ENCODE peak calls at places on chromosomes 1 and 21, in six cellular contexts. P is NCI-H1436, F is left colon, Z is EH, E is tibial artery, A is mesothelial cell of epicardium. I is an unnamed sample.

GRCh38 chr1:201488817-201489581 is 17.9 kb downstream of the CSRP1 start:
- DNase-seq in Z (peak; percentile 99), P (no peak), A (no peak), E (peak; percentile 83), F (peak; percentile 45), I (no peak)

GRCh38 chr1:84497631-84498278 is 8.4 kb upstream of the SPATA1 start:
- DNase-seq in F (no peak), P (no peak), E (no peak), Z (no peak), A (no peak), I (no peak)

GRCh38 chr21:27681841-27682240 is 715.0 kb upstream of the ADAMTS5 start:
- DNase-seq in P (no peak), A (no peak), Z (peak; percentile 34), E (no peak), F (no peak), I (no peak)

GRCh38 chr1:209398330-209398991 is 185.1 kb upstream of the CAMK1G start:
- DNase-seq in Z (peak; percentile 95), A (peak; percentile 43), E (peak; percentile 26), P (no peak), F (no peak), I (no peak)

GRCh38 chr1:178908358-178908757 is 37.5 kb upstream of the ANGPTL1 start:
- DNase-seq in A (no peak), Z (peak; percentile 89), E (no peak), F (no peak), P (no peak), I (no peak)

GRCh38 chr1:116553386-116554115 is 17.3 kb downstream of the CD58 start:
- DNase-seq in P (no peak), E (no peak), F (no peak), Z (no peak), A (no peak), I (no peak)

GRCh38 chr1:111471012-111471411 is 2.8 kb upstream of the C1orf162 start:
- DNase-seq in E (peak; percentile 69), A (no peak), P (no peak), F (peak; percentile 35), Z (no peak), I (no peak)

GRCh38 chr1:164914208-164914607 is 355.2 kb downstream of the PBX1 start:
- DNase-seq in P (no peak), Z (peak; percentile 35), F (no peak), E (no peak), A (no peak), I (no peak)

GRCh38 chr1:114272593-114272992 is 118.9 kb upstream of the SYT6 start:
- DNase-seq in P (no peak), F (no peak), A (no peak), Z (no peak), E (no peak), I (no peak)

GRCh38 chr1:35768350-35769187 is 1.2 kb downstream of the CLSPN start:
- DNase-seq in A (no peak), Z (peak; percentile 22), P (no peak), E (no peak), F (no peak), I (no peak)

GRCh38 chr21:43775190-43775589 is 918 bp downstream of the CSTB start:
- DNase-seq in A (no peak), E (no peak), P (no peak), F (no peak), Z (no peak), I (no peak)

GRCh38 chr1:6273380-6273891 is 12.5 kb upstream of the GPR153 start:
- DNase-seq in E (no peak), P (peak; percentile 35), Z (peak; percentile 81), A (no peak), F (no peak), I (no peak)

GRCh38 chr1:94919241-94920030 is 7.5 kb downstream of the CNN3 start:
- DNase-seq in F (peak; percentile 44), E (no peak), A (no peak), Z (no peak), P (no peak), I (no peak)

GRCh38 chr1:22325531-22326371 is 125.9 kb upstream of the ZBTB40 start:
- DNase-seq in A (peak; percentile 37), F (no peak), P (no peak), E (no peak), Z (no peak), I (no peak)

GRCh38 chr1:218996362-218996761 is 177.3 kb upstream of the LYPLAL1 start:
- DNase-seq in Z (peak; percentile 5), A (no peak), F (no peak), P (no peak), E (no peak), I (no peak)

GRCh38 chr1:225476538-225476988 is 48.7 kb upstream of the LBR start:
- DNase-seq in E (no peak), P (no peak), A (no peak), Z (no peak), F (no peak), I (no peak)

GRCh38 chr21:25107708-25108107 is 499.6 kb downstream of the MRPL39 start:
- DNase-seq in Z (peak; percentile 65), P (no peak), E (no peak), A (no peak), F (no peak), I (peak; percentile 7)

GRCh38 chr1:203167026-203167912 is 8.4 kb downstream of the MYBPH start:
- DNase-seq in Z (no peak), E (no peak), A (no peak), P (no peak), F (no peak), I (no peak)

GRCh38 chr1:230327892-230328284 is 98.2 kb downstream of the PGBD5 start:
- DNase-seq in F (no peak), P (no peak), A (no peak), E (no peak), Z (no peak), I (no peak)

I was measured in SK-N-DZ.